ENCODE peak calls at places on chromosomes 11 and 22, in six cellular contexts. P, V, W, T, A and S are unnamed samples.

GRCh38 chr22:19645391-19645790 is 68.9 kb upstream of the SEPTIN5 start:
- DNase-seq in P (peak), V (no peak), W (no peak), T (no peak), A (no peak), S (no peak)

GRCh38 chr11:81673001-81673400 is 1060.7 kb downstream of the FAM181B start:
- DNase-seq in P (no peak), V (no peak), W (peak), T (no peak), A (no peak), S (no peak)

GRCh38 chr11:35507688-35508087 is 17.7 kb downstream of the PAMR1 start:
- DNase-seq in P (no peak), V (no peak), W (no peak), T (no peak), A (no peak), S (no peak)

GRCh38 chr11:71431271-71431670 is 16.9 kb downstream of the DHCR7 start:
- DNase-seq in P (no peak), V (no peak), W (no peak), T (no peak), A (no peak), S (no peak)

GRCh38 chr11:73248526-73249185 is 23.5 kb upstream of the P2RY6 start:
- DNase-seq in P (no peak), V (no peak), W (no peak), T (no peak), A (no peak), S (no peak)

GRCh38 chr22:42991010-42991651 is 23.8 kb downstream of the PACSIN2 start:
- DNase-seq in P (no peak), V (no peak), W (no peak), T (no peak), A (no peak), S (no peak)

GRCh38 chr11:120239713-120240640 is at the start of gene POU2F3:
- DNase-seq in P (peak), V (no peak), W (no peak), T (no peak), A (no peak), S (no peak)

GRCh38 chr11:76621866-76622265 is 48.7 kb downstream of the LRRC32 start:
- DNase-seq in P (no peak), V (no peak), W (no peak), T (no peak), A (no peak), S (no peak)

GRCh38 chr11:31419669-31420068 is 50.0 kb downstream of the DNAJC24 start:
- DNase-seq in P (no peak), V (no peak), W (no peak), T (no peak), A (no peak), S (no peak)

GRCh38 chr11:19607656-19608360 is 104.8 kb upstream of the NAV2 start:
- DNase-seq in P (no peak), V (no peak), W (no peak), T (no peak), A (no peak), S (no peak)

GRCh38 chr11:3845670-3846069 is 4.9 kb upstream of the RHOG start:
- DNase-seq in P (no peak), V (no peak), W (no peak), T (no peak), A (no peak), S (no peak)

GRCh38 chr11:3853935-3854659 is 1.4 kb upstream of the STIM1 start:
- DNase-seq in P (no peak), V (no peak), W (no peak), T (no peak), A (peak), S (no peak)

GRCh38 chr11:3853545-3853842 is 2.0 kb upstream of the STIM1 start:
- DNase-seq in P (no peak), V (no peak), W (no peak), T (no peak), A (no peak), S (no peak)

GRCh38 chr11:3854660-3854976 is 846 bp upstream of the STIM1 start:
- DNase-seq in P (no peak), V (no peak), W (no peak), T (no peak), A (no peak), S (no peak)

DNA sequence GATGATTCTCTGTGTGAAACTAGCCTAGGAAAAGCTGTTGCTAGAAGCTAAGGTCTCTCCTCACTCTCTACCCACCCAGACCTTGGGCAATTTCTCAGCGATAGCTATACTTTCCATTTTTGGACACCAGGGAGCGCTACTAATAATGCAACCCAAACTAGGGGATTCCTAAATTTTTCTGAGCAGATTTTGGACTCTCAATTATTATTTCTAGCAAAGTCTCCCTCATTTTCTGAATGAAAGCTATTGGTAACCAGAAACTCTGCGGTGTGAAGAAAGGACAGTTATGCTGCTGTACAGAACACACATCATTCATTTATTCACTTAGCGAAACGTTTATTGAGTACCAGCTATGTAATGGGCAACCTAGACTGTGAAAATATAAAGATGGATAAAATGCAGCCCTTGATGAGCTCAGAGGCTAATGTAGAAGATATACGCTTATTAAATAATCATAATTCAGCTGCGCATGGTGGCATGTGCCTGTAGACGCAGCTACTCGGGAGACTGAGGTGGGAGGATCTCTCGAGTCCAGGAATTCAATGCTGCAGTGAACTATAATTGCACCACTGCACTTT is 6.1 kb upstream of the STIM1 start:
- DNase-seq in P (peak), V (no peak), W (no peak), T (no peak), A (no peak), S (no peak)
- TF ChIP-seq CTCF in P (peak), V (peak), W (peak), T (peak), A (peak), S (peak)

DNA sequence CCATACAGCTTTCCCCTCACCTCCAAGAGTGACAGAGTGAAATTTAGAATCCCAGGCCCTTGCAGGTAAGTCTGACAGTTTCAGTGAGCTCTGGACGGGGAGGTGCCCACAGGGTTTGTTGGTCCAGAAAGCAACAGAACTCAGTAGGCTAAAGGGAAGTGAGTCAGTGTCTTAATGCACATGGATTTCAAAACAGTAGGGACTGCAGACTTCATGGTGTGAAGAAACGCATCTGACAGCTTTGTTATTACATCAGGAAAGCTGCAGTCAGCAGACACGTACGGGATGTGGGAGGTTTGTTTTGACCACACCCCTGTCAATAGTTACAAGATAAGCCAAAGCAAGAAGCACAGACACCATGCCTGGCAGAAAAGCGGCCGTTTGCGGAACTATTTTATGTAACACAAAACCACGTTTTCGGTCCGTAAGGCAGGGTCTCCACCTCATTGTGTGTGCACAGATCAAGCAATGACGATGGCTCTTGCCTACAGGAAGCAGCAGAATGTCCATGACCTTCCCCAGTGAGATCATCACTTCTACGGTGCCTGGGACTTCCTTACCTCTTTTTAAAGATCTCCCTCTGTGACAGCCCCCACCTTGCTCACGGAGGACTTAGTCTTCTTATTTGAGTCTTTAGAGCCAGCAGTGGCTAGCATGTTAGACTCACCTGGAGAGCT is 58.1 kb upstream of the FTH1 start:
- DNase-seq in P (no peak), V (peak), W (peak), T (no peak), A (peak), S (peak)
- TF ChIP-seq CTCF in P (no peak), V (no peak), W (no peak), T (no peak), A (no peak), S (no peak)

DNA sequence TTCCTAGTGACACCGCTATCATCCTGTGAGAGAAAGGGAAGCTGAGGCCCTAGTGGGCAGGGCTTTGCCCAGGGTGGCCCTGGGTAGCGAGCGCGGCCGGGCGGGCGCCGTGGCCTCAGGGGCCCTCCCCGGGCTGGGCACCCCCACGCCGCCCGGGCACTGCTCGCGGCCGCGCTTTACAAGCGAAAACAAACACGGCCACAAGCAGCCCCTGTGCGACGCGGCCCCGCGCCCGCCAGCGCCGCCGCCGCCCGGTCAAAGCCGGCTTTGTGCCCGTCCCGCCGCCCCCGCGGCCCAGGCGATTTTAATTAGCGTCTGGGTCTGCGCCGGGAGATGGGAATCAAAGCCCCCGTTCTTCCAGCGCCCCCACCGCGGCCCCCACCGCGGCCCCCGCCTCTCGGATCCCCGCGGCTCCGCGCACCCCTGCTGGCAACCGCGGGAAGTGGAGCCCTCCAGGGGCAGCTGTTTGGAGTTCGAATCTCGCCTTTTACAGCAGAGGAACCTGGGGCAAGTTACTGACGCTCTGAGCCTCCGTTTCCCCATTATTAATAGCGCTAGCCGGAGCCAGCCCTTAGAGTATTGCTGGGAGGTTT is 47.9 kb downstream of the CHRDL2 start:
- DNase-seq in P (peak), V (no peak), W (no peak), T (no peak), A (no peak), S (no peak)
- TF ChIP-seq CTCF in P (peak), V (peak), W (peak), T (no peak), A (peak), S (peak)

DNA sequence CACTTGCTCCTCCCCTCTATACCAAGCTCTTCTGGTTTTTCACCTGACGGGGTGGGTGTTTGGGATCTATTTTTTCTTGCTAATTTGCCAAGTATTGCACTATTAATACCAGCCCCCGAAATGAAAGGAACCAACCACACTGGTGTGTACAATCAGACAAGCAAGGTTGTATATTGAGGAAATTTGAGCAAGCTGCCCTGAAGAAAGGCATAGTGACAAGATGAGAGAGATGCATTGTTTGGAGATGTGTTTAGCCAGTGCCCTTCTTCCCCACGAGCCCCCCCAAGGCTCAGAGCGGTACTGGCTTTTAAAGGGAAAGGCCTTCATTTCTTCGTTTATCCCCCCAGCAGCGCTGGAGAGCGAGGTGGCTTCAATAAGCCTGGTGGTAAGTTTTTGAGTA is 15.2 kb upstream of the GAS2L1 start:
- DNase-seq in P (peak), V (no peak), W (no peak), T (no peak), A (no peak), S (no peak)
- TF ChIP-seq CTCF in P (no peak), V (no peak), W (no peak), T (no peak), A (no peak), S (no peak)

GRCh38 chr11:104134760-104135159 is 29.2 kb downstream of the PDGFD start:
- DNase-seq in P (no peak), V (no peak), W (no peak), T (no peak), A (no peak), S (no peak)

GRCh38 chr11:104142701-104143100 is 21.2 kb downstream of the PDGFD start:
- DNase-seq in P (no peak), V (no peak), W (no peak), T (no peak), A (no peak), S (no peak)

GRCh38 chr11:104136861-104137260 is 27.1 kb downstream of the PDGFD start:
- DNase-seq in P (no peak), V (no peak), W (no peak), T (no peak), A (no peak), S (no peak)
- TF ChIP-seq CTCF in P (no peak), V (no peak), W (no peak), T (no peak), A (no peak), S (no peak)

GRCh38 chr22:35842954-35843353 is 125.3 kb downstream of the APOL5 start:
- DNase-seq in P (peak), V (no peak), W (no peak), T (no peak), A (no peak), S (no peak)
- TF ChIP-seq CTCF in P (peak), V (peak), W (peak), T (peak), A (peak), S (peak)

DNA sequence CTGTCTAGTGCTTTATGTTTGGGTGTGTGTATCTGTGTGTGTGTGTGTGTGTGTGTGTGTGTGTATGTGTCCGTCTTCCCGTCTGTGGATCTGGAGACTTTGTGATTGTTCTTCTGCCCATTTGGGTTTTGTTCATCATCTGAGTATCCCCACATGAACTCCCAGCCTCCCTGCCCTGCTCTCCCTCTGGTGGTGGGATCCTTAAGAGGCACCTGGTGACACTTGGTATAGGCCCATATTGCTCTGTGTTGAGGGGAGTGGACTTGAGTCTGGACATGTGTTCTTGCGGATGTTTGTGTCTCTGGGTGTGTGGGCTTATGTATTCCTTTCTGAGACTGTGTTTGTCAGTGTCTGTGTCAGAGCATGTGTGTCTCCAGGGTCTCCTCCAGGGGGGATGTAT is 15.3 kb downstream of the RCOR2 start:
- DNase-seq in P (peak), V (no peak), W (no peak), T (no peak), A (no peak), S (no peak)
- TF ChIP-seq CTCF in P (peak), V (no peak), W (peak), T (peak), A (no peak), S (peak)